ENCODE peak calls at places on chromosomes 2 and 18, in seven cellular contexts. H, K, J, D, O, X and Z are unnamed samples.
A peak's percentile ranks its signal among the peaks of the same experiment; 100 is the strongest.

GRCh38 chr2:224412064-224412921 is 10.4 kb upstream of the FAM124B start:
- DNase-seq in H (no peak), K (peak; percentile 27), J (no peak), D (no peak), O (peak; percentile 22), X (no peak), Z (peak; percentile 47)

GRCh38 chr2:96764253-96764637 is 3.5 kb downstream of the CNNM4 start:
- DNase-seq in H (no peak), K (no peak), J (peak; percentile 24), D (no peak), O (no peak), X (peak; percentile 37), Z (no peak)

GRCh38 chr2:238015705-238016104 is 45.1 kb upstream of the SCLY start:
- DNase-seq in H (no peak), K (no peak), J (no peak), D (no peak), O (no peak), X (no peak), Z (no peak)

GRCh38 chr2:178530625-178531142 is 50.4 kb downstream of the PLEKHA3 start:
- DNase-seq in H (no peak), K (no peak), J (no peak), D (no peak), O (no peak), X (no peak), Z (no peak)

GRCh38 chr18:37299471-37300304 is 265.9 kb downstream of the CELF4 start:
- DNase-seq in H (peak; percentile 39), K (peak; percentile 77), J (peak; percentile 89), D (no peak), O (peak; percentile 90), X (peak; percentile 90), Z (peak; percentile 98)

GRCh38 chr2:127658641-127659407 is 12.9 kb downstream of the GPR17 start:
- DNase-seq in H (no peak), K (no peak), J (no peak), D (no peak), O (no peak), X (no peak), Z (no peak)

GRCh38 chr2:120775261-120775660 is 39.6 kb downstream of the GLI2 start:
- DNase-seq in H (no peak), K (no peak), J (no peak), D (no peak), O (no peak), X (no peak), Z (no peak)

GRCh38 chr2:14941151-14941631 is 308.7 kb downstream of the LRATD1 start:
- DNase-seq in H (peak; percentile 2), K (peak; percentile 44), J (no peak), D (no peak), O (no peak), X (no peak), Z (no peak)

GRCh38 chr2:133379159-133379558 is 189.1 kb downstream of the NCKAP5 start:
- DNase-seq in H (no peak), K (no peak), J (no peak), D (no peak), O (peak; percentile 43), X (no peak), Z (no peak)

GRCh38 chr2:100038019-100038418 is 104.4 kb downstream of the AFF3 start:
- DNase-seq in H (no peak), K (no peak), J (no peak), D (no peak), O (no peak), X (no peak), Z (no peak)

GRCh38 chr2:43023791-43024514 is 202.5 kb downstream of the ZFP36L2 start:
- DNase-seq in H (no peak), K (no peak), J (no peak), D (no peak), O (no peak), X (no peak), Z (no peak)

GRCh38 chr18:46412831-46413371 is 244.1 kb downstream of the LOXHD1 start:
- DNase-seq in H (no peak), K (peak; percentile 17), J (peak; percentile 71), D (no peak), O (no peak), X (no peak), Z (no peak)